ENCODE peak calls at places on chromosome 11, in four cellular contexts. X is lower leg skin, A is AG04449, L is Peyer's patch. F is an unnamed sample.

GRCh38 chr11:19673924-19674390 is 38.7 kb upstream of the NAV2 start:
- DNase-seq in X (peak; percentile 69), A (no peak), L (peak; percentile 67), F (no peak)

GRCh38 chr11:76491644-76492043 is 46.8 kb downstream of the EMSY start:
- DNase-seq in X (no peak), A (no peak), L (no peak), F (no peak)

GRCh38 chr11:69186316-69187266 is 30.9 kb downstream of the SMIM38 start:
- DNase-seq in X (no peak), A (no peak), L (no peak), F (no peak)

GRCh38 chr11:61193596-61193995 is 9.7 kb upstream of the PGA3 start:
- DNase-seq in X (no peak), A (no peak), L (no peak), F (no peak)

GRCh38 chr11:17142450-17142849 is 65.0 kb upstream of the RPS13 start:
- DNase-seq in X (no peak), A (no peak), L (no peak), F (no peak)

GRCh38 chr11:91823252-91823830 is 401.3 kb upstream of the FAT3 start:
- DNase-seq in X (no peak), A (no peak), L (no peak), F (no peak)

GRCh38 chr11:27234043-27234668 is 128.9 kb downstream of the CCDC34 start:
- DNase-seq in X (peak; percentile 50), A (peak; percentile 100), L (peak; percentile 85), F (peak; percentile 61)

GRCh38 chr11:31240340-31240904 is 129.1 kb downstream of the DCDC1 start:
- DNase-seq in X (no peak), A (no peak), L (no peak), F (peak; percentile 1)

GRCh38 chr11:112085822-112086421 is 634 bp downstream of the TIMM8B start:
- DNase-seq in X (no peak), A (no peak), L (no peak), F (no peak)

F was measured in AG04450.